ENCODE peak calls at places on chromosomes 6 and 20, in nine cellular contexts. W, U, S, L, Y, E, Q, P and N are unnamed samples.

GRCh38 chr20:23091741-23092408 is 5.8 kb upstream of the CD93 start:
- DNase-seq in S (no peak), W (no peak), L (no peak), U (peak), E (no peak), Y (no peak), Q (no peak), P (no peak), N (no peak)

GRCh38 chr6:113976806-113977205 is 5.9 kb upstream of the HDAC2 start:
- DNase-seq in P (no peak), Y (no peak), L (no peak), S (no peak), W (no peak), Q (no peak), U (no peak), E (no peak), N (no peak)

GRCh38 chr20:52242237-52243230 is 51.0 kb upstream of the ZFP64 start:
- DNase-seq in L (no peak), U (peak), Q (no peak), P (no peak), Y (peak), E (no peak), S (no peak), W (no peak), N (no peak)

GRCh38 chr6:113490356-113490755 is 366.8 kb upstream of the MARCKS start:
- DNase-seq in S (no peak), Y (no peak), U (no peak), P (peak), Q (no peak), L (no peak), E (no peak), W (no peak), N (no peak)

GRCh38 chr6:169837529-169838250 is 86.3 kb downstream of the ERMARD start:
- DNase-seq in Q (no peak), W (no peak), E (no peak), Y (no peak), P (no peak), U (no peak), L (peak), S (no peak), N (no peak)

GRCh38 chr6:168609026-168609685 is 168.2 kb downstream of the SMOC2 start:
- DNase-seq in Q (no peak), S (no peak), E (no peak), L (no peak), U (no peak), W (no peak), Y (no peak), P (no peak), N (no peak)

GRCh38 chr6:46816626-46817025 is 23.4 kb downstream of the MEP1A start:
- DNase-seq in L (no peak), U (no peak), Q (no peak), P (no peak), W (no peak), E (no peak), S (no peak), Y (no peak), N (no peak)

GRCh38 chr6:85186546-85187170 is 263.2 kb upstream of the NT5E start:
- DNase-seq in P (no peak), E (no peak), U (peak), L (no peak), Q (no peak), W (no peak), Y (peak), S (no peak), N (no peak)

GRCh38 chr6:147160593-147160992 is 43.6 kb upstream of the STXBP5 start:
- DNase-seq in U (no peak), L (no peak), P (no peak), S (no peak), W (no peak), Q (no peak), E (no peak), Y (no peak), N (no peak)

GRCh38 chr6:61887425-61887824 is 398.6 kb downstream of the KHDRBS2 start:
- DNase-seq in E (no peak), P (no peak), S (no peak), Y (no peak), Q (no peak), W (no peak), L (no peak), U (peak), N (no peak)

GRCh38 chr20:41618807-41619294 is 674 bp upstream of the CHD6 start:
- DNase-seq in L (peak), E (no peak), Y (peak), W (no peak), Q (no peak), S (no peak), U (no peak), P (no peak), N (no peak)

GRCh38 chr20:44454301-44454963 is 21.2 kb upstream of the TTPAL start:
- DNase-seq in W (no peak), E (no peak), U (no peak), Y (peak), S (no peak), Q (no peak), L (no peak), P (no peak), N (no peak)

GRCh38 chr20:58715709-58716475 is 23.3 kb downstream of the NPEPL1 start:
- DNase-seq in W (no peak), P (no peak), Y (no peak), L (peak), E (no peak), U (no peak), S (no peak), Q (no peak), N (peak)

GRCh38 chr6:12545837-12546658 is 170.5 kb upstream of the PHACTR1 start:
- DNase-seq in P (no peak), S (no peak), L (no peak), Q (no peak), Y (peak), E (no peak), U (peak), W (no peak), N (no peak)

GRCh38 chr20:23692725-23693124 is 3.9 kb upstream of the CST4 start:
- DNase-seq in L (no peak), Q (no peak), Y (peak), P (no peak), U (no peak), E (no peak), W (no peak), S (no peak), N (no peak)

GRCh38 chr6:134880487-134881190 is 69.3 kb downstream of the ALDH8A1 start:
- DNase-seq in P (no peak), S (no peak), L (no peak), Y (peak), E (no peak), U (no peak), Q (no peak), W (no peak), N (no peak)

GRCh38 chr20:48339986-48340884 is 487.6 kb downstream of the PREX1 start:
- DNase-seq in S (no peak), W (no peak), L (no peak), Q (no peak), U (no peak), P (no peak), Y (no peak), E (no peak), N (no peak)

GRCh38 chr6:125041740-125042459 is 79.7 kb downstream of the RNF217 start:
- DNase-seq in P (no peak), U (no peak), S (no peak), L (no peak), Y (peak), Q (no peak), W (no peak), E (no peak), N (no peak)

GRCh38 chr6:115706324-115706723 is 354.4 kb downstream of the FRK start:
- DNase-seq in S (no peak), E (no peak), L (no peak), Q (no peak), W (no peak), Y (no peak), U (no peak), P (peak), N (no peak)

GRCh38 chr20:36634342-36634741 is 11.7 kb downstream of the SLA2 start:
- DNase-seq in L (no peak), Y (no peak), W (no peak), P (no peak), Q (no peak), S (no peak), U (no peak), E (no peak), N (no peak)

GRCh38 chr6:143059616-143060353 is 904 bp upstream of the AIG1 start:
- DNase-seq in Q (no peak), L (no peak), W (no peak), U (peak), Y (peak), E (no peak), P (peak), S (no peak), N (no peak)

GRCh38 chr20:44355503-44356352 is at the start of gene HNF4A:
- DNase-seq in P (peak), Y (no peak), Q (no peak), U (no peak), E (no peak), S (no peak), L (no peak), W (no peak), N (no peak)

GRCh38 chr6:128410584-128410983 is 109.8 kb downstream of the PTPRK start:
- DNase-seq in W (no peak), Q (no peak), E (no peak), U (no peak), Y (no peak), S (no peak), P (no peak), L (no peak), N (no peak)

GRCh38 chr6:27101824-27102223 is 145.7 kb upstream of the PRSS16 start:
- DNase-seq in Q (no peak), E (no peak), Y (no peak), W (no peak), U (no peak), L (no peak), P (no peak), S (no peak), N (no peak)

GRCh38 chr6:50952092-50952932 is 133.6 kb downstream of the TFAP2B start:
- DNase-seq in L (no peak), U (peak), Y (peak), W (no peak), P (no peak), S (no peak), E (no peak), Q (no peak), N (no peak)

DNA sequence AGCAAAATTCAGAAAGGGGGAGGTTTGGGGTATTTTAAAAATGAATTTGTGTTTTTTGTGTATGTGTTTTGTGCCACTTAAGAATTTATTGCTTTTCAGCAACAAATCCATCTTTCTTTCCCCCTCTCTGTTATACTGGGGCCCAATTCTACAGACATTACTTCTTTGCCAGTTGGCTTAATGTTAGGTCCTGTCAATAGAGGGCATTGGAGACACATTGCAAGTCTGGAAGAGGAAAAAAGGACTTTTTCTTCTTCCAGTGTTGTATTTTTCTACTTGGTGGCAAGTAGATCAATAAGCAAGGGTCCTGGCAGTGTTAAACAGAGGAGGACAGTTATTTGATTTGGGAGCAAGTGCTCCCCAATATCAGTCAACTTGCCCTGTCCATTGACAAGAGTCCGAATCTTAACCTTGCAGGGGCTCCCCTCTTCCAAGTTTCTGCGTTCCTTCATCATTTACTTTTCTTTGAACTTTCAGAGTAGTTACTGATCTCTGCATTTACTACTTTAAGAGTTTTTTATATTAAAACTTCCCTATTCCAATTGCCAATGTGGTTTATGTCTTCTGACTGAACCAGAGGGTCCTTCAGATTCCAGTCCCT is 23.4 kb downstream of the SCML4 start:
- DNase-seq in Y (no peak), P (peak), E (no peak), W (no peak), S (no peak), L (no peak), U (peak), Q (no peak), N (no peak)
- TF ChIP-seq CTCF in Y (peak), P (peak), E (no peak), W (no peak), S (peak), L (no peak), U (peak), Q (no peak), N (peak)

GRCh38 chr6:117328500-117328899 is 63.1 kb downstream of the VGLL2 start:
- DNase-seq in S (no peak), P (no peak), E (no peak), L (no peak), W (no peak), Q (no peak), U (no peak), Y (no peak), N (no peak)
- TF ChIP-seq CTCF in S (no peak), P (no peak), E (no peak), L (no peak), W (no peak), Q (no peak), U (no peak), Y (no peak), N (no peak)

DNA sequence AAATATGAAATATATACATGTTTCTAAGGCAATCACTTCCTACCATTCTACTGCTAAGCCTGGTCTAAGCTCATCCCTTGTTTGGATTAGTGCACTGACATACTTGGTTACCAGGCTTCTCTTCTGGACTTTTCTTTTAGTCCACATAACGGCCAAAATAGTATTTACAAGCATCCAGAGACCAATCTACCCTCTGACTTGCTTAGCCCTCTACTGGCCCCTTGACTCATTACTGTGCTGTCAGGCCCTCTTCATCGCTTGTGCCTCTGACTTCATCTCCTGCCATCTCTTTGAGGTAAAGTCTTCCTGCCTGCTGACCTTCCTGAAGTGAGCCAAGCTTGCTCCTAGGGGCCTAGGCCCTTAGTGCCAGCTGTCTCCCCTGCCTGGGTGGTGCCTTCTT is 35.1 kb downstream of the TULP4 start:
- DNase-seq in U (peak), E (no peak), Y (peak), L (no peak), W (no peak), P (no peak), Q (no peak), S (no peak), N (no peak)
- TF ChIP-seq CTCF in U (peak), E (no peak), Y (no peak), L (no peak), W (no peak), P (peak), Q (no peak), S (peak), N (no peak)

GRCh38 chr6:154201708-154202107 is 154.9 kb downstream of the IPCEF1 start:
- DNase-seq in E (no peak), S (no peak), U (no peak), Q (no peak), W (no peak), L (no peak), Y (no peak), P (no peak), N (no peak)

GRCh38 chr6:154210678-154211077 is 145.9 kb downstream of the IPCEF1 start:
- DNase-seq in L (no peak), Y (no peak), S (no peak), P (no peak), Q (no peak), E (no peak), W (no peak), U (no peak), N (no peak)

GRCh38 chr6:154202334-154202733 is 154.3 kb downstream of the IPCEF1 start:
- DNase-seq in P (no peak), U (no peak), Q (no peak), W (no peak), Y (no peak), L (no peak), S (no peak), E (no peak), N (no peak)

DNA sequence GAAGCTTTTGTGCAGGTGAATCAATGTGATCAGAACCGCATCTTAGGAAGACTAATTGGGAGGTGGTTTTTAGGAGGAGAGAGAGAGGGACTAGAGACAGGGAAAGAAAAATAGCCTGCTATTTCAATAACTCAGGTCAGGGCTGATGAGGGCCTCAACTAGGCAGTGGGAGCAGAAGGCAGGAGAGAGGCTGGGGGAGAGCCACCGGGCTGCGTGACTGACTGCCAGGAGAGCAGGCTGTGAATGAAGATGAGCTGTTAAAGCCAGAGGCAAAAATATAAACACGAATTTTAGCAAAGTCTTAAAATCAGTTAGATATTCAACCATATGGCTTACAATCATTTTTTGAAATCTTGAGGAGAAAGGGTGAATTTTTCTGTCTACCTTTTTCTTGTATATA is 149.6 kb downstream of the IPCEF1 start:
- DNase-seq in S (no peak), U (no peak), Y (no peak), L (no peak), E (no peak), W (no peak), P (no peak), Q (no peak), N (no peak)
- TF ChIP-seq CTCF in S (no peak), U (no peak), Y (no peak), L (no peak), E (no peak), W (no peak), P (no peak), Q (no peak), N (no peak)

DNA sequence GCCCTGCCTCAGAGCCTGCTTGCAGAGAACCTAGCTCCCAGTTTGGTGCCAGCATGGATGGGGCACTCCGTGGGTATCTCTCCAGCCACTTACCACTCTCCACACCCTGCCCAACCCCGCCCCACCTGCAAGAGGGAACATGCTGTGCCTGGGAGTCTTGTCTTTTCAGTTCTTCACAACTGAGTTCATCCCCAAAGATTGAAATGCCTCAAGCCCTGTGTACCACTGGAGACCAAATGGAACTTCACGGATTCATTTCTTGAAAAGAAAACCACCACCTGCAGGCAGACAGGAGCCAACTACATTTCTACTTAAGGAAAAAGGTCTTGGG is 50.2 kb downstream of the TRERF1 start:
- DNase-seq in P (no peak), S (no peak), L (no peak), U (no peak), Y (no peak), Q (no peak), E (no peak), W (no peak), N (no peak)
- TF ChIP-seq CTCF in P (no peak), S (no peak), L (no peak), U (no peak), Y (no peak), Q (no peak), E (no peak), W (no peak), N (no peak)

DNA sequence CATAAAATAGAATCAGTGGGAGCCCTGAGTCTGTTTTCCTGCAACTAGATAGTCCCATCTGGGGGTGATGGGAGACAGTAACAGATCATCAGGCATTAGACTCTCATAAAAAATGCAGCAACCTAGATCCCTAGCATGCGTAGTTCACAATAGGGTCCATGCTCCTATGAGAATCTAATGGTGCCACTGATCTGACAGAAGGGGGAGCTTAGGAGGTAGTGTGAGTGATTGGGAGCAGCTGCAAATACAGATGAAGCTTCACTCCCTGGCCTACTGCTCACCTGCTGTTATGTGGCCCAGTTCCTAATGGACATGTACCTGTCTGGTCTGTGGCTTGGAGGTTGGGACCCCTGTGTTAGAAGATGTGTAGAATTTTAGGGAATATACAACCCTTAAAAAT is 904.5 kb upstream of the EPHA7 start:
- DNase-seq in Q (no peak), L (no peak), E (peak), W (no peak), Y (no peak), U (peak), S (no peak), P (no peak), N (no peak)
- TF ChIP-seq CTCF in Q (no peak), L (no peak), E (no peak), W (no peak), Y (no peak), U (peak), S (peak), P (no peak), N (no peak)

GRCh38 chr6:693737-694038 is 749 bp upstream of the EXOC2 start:
- DNase-seq in U (no peak), S (no peak), Q (no peak), L (no peak), W (no peak), P (no peak), E (no peak), Y (no peak), N (no peak)

GRCh38 chr6:692356-692851 is 535 bp downstream of the EXOC2 start:
- DNase-seq in Y (peak), W (peak), E (peak), U (peak), Q (peak), S (peak), P (peak), L (peak), N (peak)

GRCh38 chr6:689223-689622 is 3.7 kb downstream of the EXOC2 start:
- DNase-seq in W (no peak), L (no peak), E (no peak), P (no peak), Y (no peak), U (no peak), Q (no peak), S (no peak), N (no peak)

GRCh38 chr6:692858-693736 is at the start of gene EXOC2:
- DNase-seq in U (peak), W (peak), L (peak), P (peak), Q (peak), E (peak), S (peak), Y (peak), N (peak)
- TF ChIP-seq CTCF in U (no peak), W (no peak), L (no peak), P (no peak), Q (no peak), E (no peak), S (peak), Y (no peak), N (no peak)

GRCh38 chr6:4840169-4840568 is 64.0 kb downstream of the CDYL start:
- DNase-seq in Q (no peak), Y (no peak), W (no peak), U (no peak), P (no peak), L (no peak), S (no peak), E (no peak), N (no peak)

GRCh38 chr6:4849214-4849613 is 73.0 kb downstream of the CDYL start:
- DNase-seq in Y (no peak), W (no peak), L (no peak), Q (no peak), S (no peak), E (no peak), P (no peak), U (no peak), N (no peak)

GRCh38 chr6:4846387-4846786 is 70.2 kb downstream of the CDYL start:
- DNase-seq in W (no peak), S (no peak), L (no peak), P (no peak), E (no peak), Q (no peak), Y (no peak), U (no peak), N (no peak)

GRCh38 chr6:4848382-4849068 is 72.3 kb downstream of the CDYL start:
- DNase-seq in E (peak), Y (peak), L (no peak), Q (peak), W (no peak), U (peak), P (peak), S (no peak), N (no peak)

DNA sequence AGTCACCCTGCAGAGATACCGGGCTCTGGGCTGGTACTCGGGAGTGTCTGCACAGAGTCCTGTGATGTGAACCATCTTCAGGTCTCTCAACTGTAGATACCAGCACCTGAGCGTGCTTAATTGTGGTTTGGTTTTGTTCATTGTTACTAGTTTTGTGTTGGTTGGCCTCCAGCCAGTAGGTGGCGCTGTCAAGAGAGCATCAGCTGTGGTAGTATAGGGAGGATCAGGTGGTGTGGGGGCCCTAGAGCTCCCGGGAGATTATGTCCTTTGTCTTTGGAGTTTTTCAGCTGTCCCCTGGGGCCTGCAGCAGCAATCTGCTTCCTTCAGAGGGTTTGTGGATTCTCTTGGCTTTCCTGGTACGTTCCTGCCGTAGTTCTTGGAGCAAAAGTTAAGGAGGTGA is 67.9 kb downstream of the CDYL start:
- DNase-seq in Y (no peak), S (no peak), W (no peak), Q (no peak), P (no peak), E (peak), L (no peak), U (no peak), N (no peak)
- TF ChIP-seq CTCF in Y (peak), S (peak), W (no peak), Q (no peak), P (peak), E (peak), L (peak), U (peak), N (no peak)